ENCODE peak calls at places on chromosome 9, in eight cellular contexts. T is HTR-8/SVneo; I is DMS 273 treated with DMSO at 0.1 percent for 48 hours; G is HS-27A; O is activated CD8-positive, alpha-beta memory T cell treated with anti-CD3 and anti-CD28 coated beads, Interleukin-2, amount 10 ng/mL, durations not matched to agents 7 days and 5 days; Q is cardiac muscle cell; B is suprapubic skin; W is stimulated activated effector memory CD8-positive, alpha-beta T cell treated with anti-CD3 and anti-CD28 coated beads, Interleukin-12 subunit alpha, Interleukin-12 subunit beta, amount 100 ng/mL, for 72 hours. A is an unnamed sample.

GRCh38 chr9:4206718-4207117 is 93.2 kb downstream of the GLIS3 start:
- DNase-seq in T (no peak), G (no peak), W (no peak), Q (peak), I (no peak), B (no peak), O (no peak), A (no peak)

GRCh38 chr9:132155514-132155913 is 6.3 kb upstream of the NTNG2 start:
- DNase-seq in O (no peak), I (no peak), T (no peak), W (no peak), G (no peak), B (no peak), Q (no peak), A (no peak)

GRCh38 chr9:94681508-94681907 is 42.2 kb upstream of the FBP1 start:
- DNase-seq in T (peak), G (peak), O (peak), I (peak), Q (peak), W (peak), B (peak), A (peak)

GRCh38 chr9:86909388-86909787 is 37.9 kb downstream of the GAS1 start:
- DNase-seq in G (no peak), I (no peak), Q (peak), O (no peak), W (no peak), T (no peak), B (no peak), A (no peak)

GRCh38 chr9:90343360-90343759 is 299.3 kb downstream of the DIRAS2 start:
- DNase-seq in W (no peak), G (no peak), I (no peak), Q (peak), O (no peak), T (no peak), B (no peak), A (no peak)

GRCh38 chr9:135968083-135968476 is 6.9 kb upstream of the UBAC1 start:
- DNase-seq in O (no peak), T (no peak), I (no peak), Q (no peak), G (no peak), B (no peak), W (no peak), A (no peak)

GRCh38 chr9:83200531-83200930 is 137.6 kb upstream of the RASEF start:
- DNase-seq in G (no peak), W (no peak), B (no peak), T (no peak), O (no peak), I (no peak), Q (no peak), A (no peak)

GRCh38 chr9:80664327-80665210 is 1024.8 kb downstream of the TLE1 start:
- DNase-seq in O (no peak), T (no peak), W (no peak), B (no peak), G (no peak), I (no peak), Q (peak), A (no peak)

GRCh38 chr9:130186051-130186450 is 13.8 kb downstream of the NCS1 start:
- DNase-seq in W (no peak), Q (no peak), T (no peak), B (no peak), G (no peak), O (no peak), I (peak), A (no peak)

GRCh38 chr9:78321505-78321904 is 24.6 kb downstream of the PSAT1 start:
- DNase-seq in O (peak), Q (no peak), W (no peak), G (no peak), B (no peak), T (no peak), I (no peak), A (no peak)

GRCh38 chr9:88741335-88741734 is 206.4 kb downstream of the NXNL2 start:
- DNase-seq in G (no peak), I (no peak), O (no peak), B (no peak), T (no peak), W (no peak), Q (no peak), A (peak)

GRCh38 chr9:121559183-121559582 is 59.5 kb upstream of the GGTA1 start:
- DNase-seq in G (peak), Q (peak), W (no peak), B (no peak), I (no peak), T (no peak), O (peak), A (no peak)

GRCh38 chr9:99251157-99251556 is 29.1 kb downstream of the SEC61B start:
- DNase-seq in T (no peak), W (no peak), O (no peak), Q (no peak), G (no peak), B (no peak), I (no peak), A (no peak)

GRCh38 chr9:89610391-89610925 is 5.6 kb downstream of the GADD45G start:
- DNase-seq in T (no peak), W (no peak), I (no peak), Q (no peak), B (no peak), O (no peak), G (no peak), A (no peak)

GRCh38 chr9:22136446-22137140 is 127.5 kb upstream of the CDKN2B start:
- DNase-seq in O (no peak), T (no peak), Q (peak), B (no peak), W (no peak), G (no peak), I (no peak), A (no peak)

GRCh38 chr9:121322037-121322736 is 47.9 kb downstream of the STOM start:
- DNase-seq in W (no peak), I (peak), T (peak), Q (peak), G (peak), O (no peak), B (no peak), A (no peak)

A was measured in K562.